ENCODE peak calls at places on chromosomes 6 and 20, in eight cellular contexts. A is RWPE1, E is ascending aorta, P is lower lobe of right lung, Q is heart right ventricle, Z is endothelial cell, K is Panc1, L is fibroblast of mammary gland. I is an unnamed sample.

GRCh38 chr6:150617496-150618460 is 18.1 kb downstream of the PLEKHG1 start:
- DNase-seq in K (no peak), P (no peak), A (no peak), Z (peak), E (no peak), Q (no peak), L (no peak), I (no peak)

GRCh38 chr6:105986998-105987397 is 99.1 kb upstream of the PRDM1 start:
- DNase-seq in A (no peak), E (no peak), K (no peak), P (no peak), Z (no peak), Q (no peak), L (peak), I (no peak)

GRCh38 chr6:150695652-150696051 is 96.0 kb downstream of the PLEKHG1 start:
- DNase-seq in Q (no peak), P (no peak), L (peak), Z (no peak), E (no peak), A (no peak), K (no peak), I (no peak)

GRCh38 chr6:142824491-142824890 is 120.5 kb downstream of the HIVEP2 start:
- DNase-seq in Q (no peak), E (no peak), A (no peak), Z (no peak), K (no peak), P (no peak), L (no peak), I (no peak)

GRCh38 chr20:37007898-37008649 is 56.6 kb upstream of the SAMHD1 start:
- DNase-seq in Z (no peak), K (no peak), Q (no peak), E (no peak), L (peak), A (peak), P (no peak), I (peak)

GRCh38 chr20:21516180-21516567 is 2.3 kb upstream of the NKX2-2 start:
- DNase-seq in Q (no peak), K (no peak), E (no peak), A (no peak), P (no peak), L (no peak), Z (no peak), I (no peak)

GRCh38 chr20:37945034-37945660 is 42.2 kb downstream of the VSTM2L start:
- DNase-seq in P (no peak), L (no peak), Z (no peak), A (no peak), K (no peak), Q (no peak), E (no peak), I (no peak)

GRCh38 chr6:2441881-2442475 is 196.6 kb upstream of the GMDS start:
- DNase-seq in E (no peak), A (no peak), L (no peak), K (no peak), P (no peak), Q (no peak), Z (no peak), I (peak)

GRCh38 chr6:33118525-33119123 is 42.8 kb downstream of the HLA-DPB1 start:
- DNase-seq in P (no peak), K (no peak), Z (no peak), L (peak), A (peak), E (no peak), Q (peak), I (peak)

GRCh38 chr20:53899351-53900167 is 170.8 kb downstream of the BCAS1 start:
- DNase-seq in A (peak), E (peak), P (no peak), Z (no peak), Q (no peak), K (peak), L (peak), I (peak)

GRCh38 chr6:55836945-55837344 is 38.4 kb downstream of the BMP5 start:
- DNase-seq in L (peak), A (no peak), Z (no peak), Q (peak), E (no peak), P (no peak), K (no peak), I (no peak)

GRCh38 chr20:48286571-48287551 is 501.6 kb upstream of the SULF2 start:
- DNase-seq in Q (no peak), E (no peak), A (no peak), Z (no peak), P (no peak), L (no peak), K (no peak), I (no peak)

GRCh38 chr6:106488494-106489369 is 128.2 kb downstream of the CRYBG1 start:
- DNase-seq in Z (no peak), K (no peak), A (no peak), P (no peak), L (peak), E (no peak), Q (no peak), I (no peak)

GRCh38 chr6:50922579-50923525 is 104.2 kb downstream of the TFAP2B start:
- DNase-seq in P (no peak), A (no peak), Q (no peak), Z (no peak), K (no peak), L (no peak), E (no peak), I (no peak)

GRCh38 chr6:120779441-120779840 is 554.8 kb downstream of the TBC1D32 start:
- DNase-seq in L (no peak), P (no peak), Z (no peak), E (no peak), A (no peak), Q (no peak), K (no peak), I (no peak)

GRCh38 chr20:45937765-45938164 is 3.3 kb downstream of the PCIF1 start:
- DNase-seq in P (no peak), A (no peak), L (peak), Q (no peak), Z (no peak), E (no peak), K (no peak), I (peak)

GRCh38 chr6:82268301-82268846 is 20.8 kb upstream of the IBTK start:
- DNase-seq in E (no peak), P (no peak), K (no peak), Z (no peak), L (peak), A (no peak), Q (no peak), I (no peak)

GRCh38 chr20:62740286-62741141 is 31.9 kb downstream of the NTSR1 start:
- DNase-seq in K (peak), P (peak), L (peak), Q (no peak), Z (no peak), A (peak), E (peak), I (peak)

GRCh38 chr6:151962246-151962846 is 154.9 kb downstream of the ESR1 start:
- DNase-seq in P (no peak), L (peak), Z (no peak), Q (no peak), K (no peak), A (no peak), E (no peak), I (no peak)

GRCh38 chr6:30615219-30615957 is 1.7 kb downstream of the PPP1R10 start:
- DNase-seq in K (no peak), P (no peak), L (peak), E (no peak), Q (peak), Z (no peak), A (no peak), I (peak)

GRCh38 chr6:30725713-30726505 is 5.8 kb downstream of the TUBB start:
- DNase-seq in P (no peak), E (no peak), A (no peak), K (no peak), Q (no peak), Z (no peak), L (peak), I (peak)

GRCh38 chr6:123316733-123317323 is 319.9 kb downstream of the TRDN start:
- DNase-seq in Z (no peak), K (peak), L (peak), P (no peak), Q (no peak), A (peak), E (no peak), I (peak)

GRCh38 chr20:44011251-44011940 is 96.7 kb downstream of the TOX2 start:
- DNase-seq in Z (no peak), Q (no peak), A (no peak), K (no peak), P (no peak), L (no peak), E (no peak), I (no peak)

GRCh38 chr6:126030045-126030444 is 43.7 kb downstream of the TRMT11 start:
- DNase-seq in E (no peak), K (no peak), L (no peak), Q (no peak), Z (no peak), P (no peak), A (no peak), I (peak)

GRCh38 chr6:147251072-147251471 is 46.9 kb downstream of the STXBP5 start:
- DNase-seq in A (no peak), K (no peak), Q (no peak), L (no peak), P (no peak), Z (no peak), E (no peak), I (no peak)

GRCh38 chr6:6760054-6760453 is 171.5 kb downstream of the LY86 start:
- DNase-seq in Z (no peak), Q (no peak), A (no peak), E (no peak), L (no peak), P (no peak), K (no peak), I (no peak)

GRCh38 chr6:165847407-165848098 is 184.5 kb upstream of the PDE10A start:
- DNase-seq in K (no peak), Q (peak), A (no peak), L (peak), P (no peak), E (no peak), Z (no peak), I (peak)

GRCh38 chr6:42125231-42125630 is 17.2 kb downstream of the C6orf132 start:
- DNase-seq in E (no peak), K (no peak), Z (no peak), P (no peak), Q (no peak), A (no peak), L (no peak), I (no peak)

GRCh38 chr6:136158398-136158797 is 91.7 kb downstream of the MTFR2 start:
- DNase-seq in Q (peak), L (no peak), E (no peak), A (no peak), K (no peak), P (peak), Z (no peak), I (no peak)
- TF ChIP-seq CTCF in Q (peak), L (no peak), E (no peak), A (no peak), K (no peak), P (no peak), Z (no peak), I (no peak)

GRCh38 chr6:8192067-8192466 is 89.7 kb upstream of the EEF1E1 start:
- DNase-seq in L (no peak), Z (no peak), E (no peak), K (no peak), A (no peak), Q (no peak), P (no peak), I (no peak)
- TF ChIP-seq CTCF in L (no peak), Z (no peak), E (no peak), K (no peak), A (no peak), Q (no peak), P (no peak), I (no peak)

GRCh38 chr6:13846841-13847240 is 32.5 kb upstream of the MCUR1 start:
- DNase-seq in E (no peak), P (no peak), Q (no peak), Z (no peak), A (no peak), L (no peak), K (no peak), I (no peak)
- TF ChIP-seq CTCF in E (no peak), P (no peak), Q (no peak), Z (peak), A (no peak), L (no peak), K (peak), I (no peak)

DNA sequence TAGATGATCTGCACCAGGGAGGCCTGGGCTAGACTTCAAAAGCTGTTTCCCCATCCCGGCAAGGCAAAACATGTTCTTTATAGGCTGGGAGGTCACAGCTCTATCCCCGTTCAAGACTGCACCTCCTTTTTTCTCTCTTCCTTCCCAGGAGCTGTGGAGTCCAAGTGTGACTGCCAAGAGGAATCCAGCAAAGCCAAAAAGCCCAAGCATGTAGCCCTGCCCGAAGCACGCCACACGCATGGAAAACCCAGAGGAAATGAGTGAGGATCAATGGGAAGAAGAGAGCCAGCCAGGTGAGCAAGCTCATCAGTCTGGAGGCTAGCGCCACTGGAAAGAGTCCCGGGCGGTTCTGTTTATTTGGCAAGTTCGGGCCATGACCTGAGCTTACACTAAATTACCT is 240.4 kb downstream of the PRL start:
- DNase-seq in K (no peak), A (no peak), Z (no peak), E (no peak), P (no peak), Q (peak), L (no peak), I (no peak)
- TF ChIP-seq CTCF in K (no peak), A (no peak), Z (no peak), E (no peak), P (no peak), Q (no peak), L (no peak), I (no peak)

DNA sequence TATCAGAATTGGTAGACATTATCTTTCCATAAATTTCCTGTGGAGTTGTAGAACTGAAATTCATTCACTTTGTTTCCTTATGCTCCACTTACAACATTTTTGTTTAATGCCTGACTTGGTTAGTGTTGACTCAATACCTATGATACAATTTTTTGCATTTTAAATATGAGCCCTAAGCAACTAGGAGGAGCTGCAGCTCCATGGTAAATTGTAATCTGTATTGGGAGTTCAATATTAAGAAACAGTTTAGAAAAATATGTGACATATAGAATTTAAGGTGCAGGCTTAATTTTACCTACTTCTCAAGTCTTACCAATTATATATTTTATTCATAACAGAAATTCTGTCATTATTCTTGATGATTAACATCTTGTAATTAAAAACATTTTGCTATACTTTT is 868.3 kb downstream of the EYS start:
- DNase-seq in A (no peak), E (no peak), L (no peak), Q (no peak), P (no peak), K (no peak), Z (no peak), I (no peak)
- TF ChIP-seq CTCF in A (no peak), E (no peak), L (no peak), Q (no peak), P (no peak), K (no peak), Z (no peak), I (peak)

DNA sequence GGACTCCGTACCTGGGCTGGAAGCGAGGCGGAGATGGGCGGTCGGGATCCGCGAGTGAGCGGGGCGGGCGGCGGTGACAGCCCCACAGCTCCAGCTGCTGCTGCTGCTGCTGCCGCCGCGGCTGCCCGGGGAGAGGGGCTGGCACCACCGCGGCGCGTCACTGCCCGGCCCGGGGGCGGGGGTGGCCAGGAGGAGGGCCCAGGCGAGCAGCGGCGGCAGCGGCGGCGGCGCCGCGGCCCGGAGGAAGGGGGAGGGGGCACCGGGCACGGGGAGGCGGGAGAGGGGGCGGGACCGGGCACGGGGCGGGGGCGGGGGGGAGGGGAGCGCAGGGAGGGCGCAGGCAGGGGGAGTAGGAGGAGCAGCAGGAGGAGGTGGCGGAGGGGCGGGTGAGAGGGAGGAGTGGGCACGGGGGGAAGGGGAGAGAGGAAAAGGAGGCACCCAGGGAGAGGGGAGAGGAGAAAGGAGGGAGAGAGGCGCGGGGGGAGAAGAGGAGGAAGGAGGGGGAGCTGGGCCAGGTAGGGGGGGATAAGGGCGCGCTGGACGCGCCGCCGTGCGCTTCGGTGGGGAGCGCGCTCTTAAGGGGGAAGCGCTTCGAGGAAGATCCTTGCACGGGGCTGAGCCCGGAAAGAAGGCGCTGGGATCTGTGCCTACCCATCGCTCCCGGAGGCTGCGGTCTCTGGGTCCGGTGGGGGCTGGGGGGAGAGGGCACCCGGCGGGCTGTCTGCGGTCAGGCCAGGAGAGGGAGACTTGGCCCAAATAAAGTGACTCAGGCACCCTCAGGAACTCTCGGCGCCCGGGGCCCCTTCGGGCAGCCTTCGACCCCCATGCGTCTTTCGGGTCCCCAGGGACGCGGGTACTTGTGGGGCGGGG is 101.5 kb downstream of the NOL4L start:
- DNase-seq in L (peak), K (no peak), Z (peak), Q (peak), A (peak), P (peak), E (peak), I (peak)
- TF ChIP-seq CTCF in L (no peak), K (no peak), Z (no peak), Q (no peak), A (no peak), P (no peak), E (peak), I (no peak)

GRCh38 chr6:39794231-39794630 is 2.1 kb downstream of the DAAM2 start:
- DNase-seq in Q (no peak), Z (no peak), E (no peak), A (no peak), P (no peak), K (no peak), L (no peak), I (no peak)
- TF ChIP-seq CTCF in Q (no peak), Z (no peak), E (peak), A (no peak), P (no peak), K (no peak), L (no peak), I (no peak)

DNA sequence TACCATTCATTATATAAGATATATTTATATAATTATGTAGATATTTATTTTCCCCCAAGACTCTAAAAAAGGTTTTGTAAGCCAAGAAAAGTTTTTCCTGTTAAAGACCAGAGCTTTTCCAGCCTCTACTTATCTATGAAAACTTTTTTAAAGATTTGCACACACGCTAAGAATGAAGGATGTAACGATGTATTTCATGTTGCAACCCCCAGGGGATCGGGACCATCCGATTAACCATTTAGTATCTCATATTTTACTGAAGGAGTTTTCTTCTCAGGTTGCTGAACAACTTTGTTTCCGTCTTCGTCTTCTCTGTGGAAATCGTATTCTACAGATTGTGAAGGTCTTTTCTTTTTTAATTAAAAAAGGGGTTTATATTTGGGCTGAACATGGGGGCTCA is 70.0 kb upstream of the SASH1 start:
- DNase-seq in K (no peak), Z (no peak), Q (no peak), P (no peak), E (no peak), A (no peak), L (peak), I (no peak)
- TF ChIP-seq CTCF in K (no peak), Z (no peak), Q (no peak), P (no peak), E (no peak), A (no peak), L (no peak), I (no peak)

GRCh38 chr6:31827286-31828079 is at the start of gene HSPA1B:
- DNase-seq in Z (peak), E (peak), P (peak), A (peak), L (peak), K (peak), Q (peak), I (peak)

GRCh38 chr6:31825553-31825952 is 2.0 kb upstream of the HSPA1B start:
- DNase-seq in A (no peak), Z (no peak), L (no peak), P (no peak), Q (no peak), K (no peak), E (no peak), I (no peak)

GRCh38 chr6:31826793-31827285 is 699 bp upstream of the HSPA1B start:
- DNase-seq in P (peak), Z (peak), Q (peak), A (peak), K (no peak), E (peak), L (peak), I (no peak)

GRCh38 chr6:31831350-31832215 is 4.0 kb downstream of the HSPA1B start:
- DNase-seq in E (no peak), K (no peak), L (no peak), Z (no peak), P (peak), A (no peak), Q (no peak), I (no peak)

DNA sequence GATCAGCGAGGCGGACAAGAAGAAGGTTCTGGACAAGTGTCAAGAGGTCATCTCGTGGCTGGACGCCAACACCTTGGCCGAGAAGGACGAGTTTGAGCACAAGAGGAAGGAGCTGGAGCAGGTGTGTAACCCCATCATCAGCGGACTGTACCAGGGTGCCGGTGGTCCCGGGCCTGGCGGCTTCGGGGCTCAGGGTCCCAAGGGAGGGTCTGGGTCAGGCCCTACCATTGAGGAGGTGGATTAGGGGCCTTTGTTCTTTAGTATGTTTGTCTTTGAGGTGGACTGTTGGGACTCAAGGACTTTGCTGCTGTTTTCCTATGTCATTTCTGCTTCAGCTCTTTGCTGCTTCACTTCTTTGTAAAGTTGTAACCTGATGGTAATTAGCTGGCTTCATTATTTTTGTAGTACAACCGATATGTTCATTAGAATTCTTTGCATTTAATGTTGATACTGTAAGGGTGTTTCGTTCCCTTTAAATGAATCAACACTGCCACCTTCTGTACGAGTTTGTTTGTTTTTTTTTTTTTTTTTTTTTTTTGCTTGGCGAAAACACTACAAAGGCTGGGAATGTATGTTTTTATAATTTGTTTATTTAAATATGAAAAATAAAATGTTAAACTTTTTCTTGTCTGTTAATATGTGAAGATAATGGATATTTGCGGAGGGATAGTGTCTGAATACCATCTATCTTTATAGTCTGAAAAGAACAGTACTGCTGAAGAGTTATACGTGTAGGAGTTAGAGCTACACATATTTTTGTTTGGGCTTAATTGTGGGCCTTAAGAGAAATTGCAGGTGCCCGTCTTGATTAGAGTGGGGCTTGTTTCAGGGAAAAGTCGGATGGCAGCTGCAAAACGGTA is 2.3 kb downstream of the HSPA1B start:
- DNase-seq in Q (no peak), Z (no peak), K (no peak), P (peak), L (peak), E (no peak), A (no peak), I (peak)
- TF ChIP-seq CTCF in Q (peak), Z (no peak), K (no peak), P (peak), L (peak), E (peak), A (no peak), I (peak)

I was measured in IMR-90.